ENCODE peak calls at places on chromosomes 5 and 9, in seven cellular contexts. Y is keratinocyte, Z is PC-3, N is mammary epithelial cell, R is fibroblast of lung, W is H1, G is hepatocyte. H is an unnamed sample.

GRCh38 chr5:128109766-128110165 is 26.2 kb downstream of the SLC12A2 start:
- DNase-seq in G (no peak), W (no peak), Y (no peak), N (no peak), Z (no peak), R (no peak), H (no peak)

GRCh38 chr5:32241034-32241783 is 67.1 kb upstream of the GOLPH3 start:
- DNase-seq in G (no peak), R (no peak), N (no peak), Z (no peak), W (no peak), Y (no peak), H (no peak)

GRCh38 chr5:154196955-154197652 is 6.6 kb downstream of the GALNT10 start:
- DNase-seq in R (peak), Z (no peak), Y (no peak), N (no peak), W (no peak), G (peak), H (no peak)

GRCh38 chr5:107248065-107248695 is 422.6 kb downstream of the EFNA5 start:
- DNase-seq in N (peak), G (peak), R (peak), Y (peak), Z (peak), W (peak), H (peak)

GRCh38 chr5:134594797-134595457 is 37.7 kb downstream of the SAR1B start:
- DNase-seq in N (no peak), Y (no peak), R (no peak), W (no peak), G (no peak), Z (no peak), H (no peak)

GRCh38 chr5:60488466-60489130 is 211.4 kb downstream of the DEPDC1B start:
- DNase-seq in W (no peak), G (no peak), N (no peak), Y (no peak), Z (no peak), R (no peak), H (no peak)

GRCh38 chr5:175821790-175822211 is 49.6 kb upstream of the CPLX2 start:
- DNase-seq in Z (peak), G (no peak), N (peak), Y (no peak), W (no peak), R (no peak), H (peak)

GRCh38 chr9:101458955-101459631 is 23.5 kb upstream of the ALDOB start:
- DNase-seq in R (peak), N (peak), Y (no peak), W (no peak), Z (peak), G (peak), H (peak)

GRCh38 chr5:107402881-107403280 is 267.9 kb downstream of the EFNA5 start:
- DNase-seq in R (no peak), W (no peak), N (no peak), G (no peak), Y (no peak), Z (no peak), H (no peak)

GRCh38 chr5:175207321-175208040 is 236.5 kb downstream of the DRD1 start:
- DNase-seq in W (no peak), G (no peak), N (no peak), R (peak), Y (no peak), Z (no peak), H (no peak)

GRCh38 chr9:137441289-137441934 is at the start of gene ENTPD8:
- DNase-seq in W (peak), Z (peak), G (peak), R (no peak), Y (no peak), N (peak), H (peak)
- TF ChIP-seq EZH2 in W (no peak), Z (no peak), G (no peak), R (no peak), Y (no peak), N (no peak), H (no peak)

GRCh38 chr5:68251804-68252648 is 36.5 kb downstream of the PIK3R1 start:
- DNase-seq in Z (no peak), N (peak), W (no peak), G (peak), R (peak), Y (no peak), H (peak)
- H3K4me3 ChIP-seq in Z (no peak), N (peak), W (no peak), G (no peak), R (peak), Y (no peak), H (no peak)

DNA sequence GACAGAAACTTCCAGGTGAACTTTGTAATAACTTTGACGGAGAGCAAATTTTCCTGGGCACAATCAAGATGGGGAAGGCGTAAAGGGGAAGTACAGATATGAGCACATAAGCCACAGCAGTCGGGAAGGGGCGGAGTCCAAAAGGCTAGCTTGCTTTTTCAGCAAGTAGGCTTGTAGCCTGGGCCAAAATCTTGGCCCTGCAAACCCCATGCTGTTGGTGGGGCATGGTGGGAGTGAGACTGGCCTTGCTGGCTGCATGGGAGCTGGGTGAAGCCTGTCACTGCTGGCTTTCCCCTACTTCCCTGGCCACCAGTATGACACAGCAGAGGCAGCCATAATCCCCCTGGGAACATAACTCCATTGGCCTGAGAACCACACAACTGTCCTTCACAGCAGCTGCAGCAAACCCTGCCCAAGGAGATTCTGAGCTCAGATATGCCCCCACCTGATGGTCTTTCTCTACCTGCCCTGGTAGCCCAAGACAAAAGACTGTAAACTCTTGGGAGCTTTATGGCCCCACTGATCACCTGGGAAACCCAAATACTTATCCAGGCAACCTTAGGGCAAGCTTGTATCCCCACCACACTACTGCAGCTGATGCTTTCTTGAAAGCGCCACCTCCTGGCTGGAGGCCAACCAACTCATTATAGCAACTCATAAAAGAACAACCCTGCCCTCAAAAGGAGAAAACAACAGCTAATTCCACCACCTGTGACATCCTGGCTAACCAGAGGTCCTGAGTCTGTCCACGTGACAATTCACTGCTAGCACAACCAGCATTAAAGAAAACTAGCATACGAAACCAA is 24.0 kb downstream of the DCTN4 start:
- DNase-seq in Y (no peak), R (no peak), Z (peak), G (no peak), N (no peak), W (peak), H (no peak)
- H3K4me2 ChIP-seq in Y (no peak), R (no peak), Z (no peak), G (no peak), N (no peak), W (no peak), H (no peak)

GRCh38 chr5:35618297-35618636 is 604 bp downstream of the SPEF2 start:
- DNase-seq in G (no peak), N (no peak), W (no peak), Z (peak), Y (no peak), R (no peak), H (no peak)
- TF ChIP-seq EZH2 in G (no peak), N (no peak), W (peak), Z (no peak), Y (no peak), R (no peak), H (no peak)

GRCh38 chr5:132825824-132826391 is 4.5 kb downstream of the SHROOM1 start:
- DNase-seq in Y (no peak), G (no peak), N (no peak), Z (no peak), W (peak), R (no peak), H (no peak)
- H3K4me3 ChIP-seq in Y (no peak), G (no peak), N (no peak), Z (no peak), W (peak), R (no peak), H (no peak)

GRCh38 chr9:86549920-86550319 is 195.7 kb upstream of the TUT7 start:
- DNase-seq in Y (no peak), R (no peak), W (no peak), Z (no peak), G (no peak), N (no peak), H (peak)

GRCh38 chr9:86549434-86549833 is 195.2 kb upstream of the TUT7 start:
- DNase-seq in G (no peak), N (no peak), R (peak), Y (no peak), W (no peak), Z (no peak), H (peak)

GRCh38 chr9:86548220-86548619 is 194.0 kb upstream of the TUT7 start:
- DNase-seq in R (no peak), G (no peak), N (no peak), Y (no peak), Z (no peak), W (no peak), H (no peak)

GRCh38 chr9:86547596-86547995 is 193.4 kb upstream of the TUT7 start:
- DNase-seq in R (no peak), N (no peak), G (no peak), Y (no peak), Z (no peak), W (no peak), H (no peak)

GRCh38 chr9:86550411-86550810 is 196.2 kb upstream of the TUT7 start:
- DNase-seq in Z (no peak), R (peak), Y (no peak), G (no peak), W (no peak), N (no peak), H (peak)
- H3K4me2 ChIP-seq in Z (no peak), R (no peak), Y (no peak), G (no peak), W (no peak), N (no peak), H (peak)

H was measured in GM23248.